ENCODE peak calls at places on chromosomes 13 and 19, in eight cellular contexts. K is breast epithelium, N is HCT116, A is stomach, B is suprapubic skin, W is GM12878, M is upper lobe of left lung, D is GM23338. X is an unnamed sample. For H3K36me3, the result is how much of the 10 kb centered on the place peaks cover.

GRCh38 chr13:73158851-73159250 is 100.0 kb downstream of the KLF5 start:
- DNase-seq in K (no peak), N (no peak), A (no peak), B (no peak), W (no peak), M (no peak), D (no peak), X (no peak)

GRCh38 chr19:44682807-44683206 is 11.5 kb downstream of the CEACAM19 start:
- DNase-seq in K (no peak), N (no peak), A (no peak), B (no peak), W (no peak), M (no peak), D (no peak), X (no peak)

GRCh38 chr13:110045202-110045601 is 258.8 kb upstream of the IRS2 start:
- DNase-seq in K (no peak), N (no peak), A (no peak), B (no peak), W (no peak), M (no peak), D (no peak), X (no peak)

GRCh38 chr19:9507285-9507684 is 8.9 kb upstream of the ZNF560 start:
- DNase-seq in K (no peak), N (no peak), A (no peak), B (no peak), W (no peak), M (no peak), D (no peak), X (no peak)

GRCh38 chr19:35977446-35978222 is 17.4 kb upstream of the SDHAF1 start:
- DNase-seq in K (no peak), N (peak), A (no peak), B (no peak), W (no peak), M (peak), D (peak), X (no peak)

GRCh38 chr13:28239374-28239773 is 101.0 kb downstream of the PAN3 start:
- DNase-seq in K (no peak), N (no peak), A (no peak), B (no peak), W (no peak), M (no peak), D (no peak), X (no peak)

GRCh38 chr13:59374720-59375119 is 789.0 kb downstream of the DIAPH3 start:
- DNase-seq in K (no peak), N (no peak), A (no peak), B (no peak), W (no peak), M (no peak), D (no peak), X (no peak)

GRCh38 chr19:2478324-2478755 is 2.4 kb downstream of the GADD45B start:
- DNase-seq in K (peak), N (no peak), A (peak), B (peak), W (no peak), M (peak), D (peak), X (peak)

GRCh38 chr13:71842003-71842402 is 25.0 kb downstream of the DACH1 start:
- DNase-seq in K (no peak), N (no peak), A (no peak), B (no peak), W (no peak), M (no peak), D (no peak), X (no peak)

GRCh38 chr19:2290441-2291184 is 8.6 kb upstream of the PEAK3 start:
- DNase-seq in K (no peak), N (no peak), A (no peak), B (no peak), W (no peak), M (peak), D (peak), X (peak)

GRCh38 chr13:35485451-35485850 is 9.0 kb upstream of the MAB21L1 start:
- DNase-seq in K (no peak), N (no peak), A (no peak), B (no peak), W (no peak), M (no peak), D (no peak), X (no peak)

GRCh38 chr13:113774177-113775107 is 15.4 kb downstream of the TMEM255B start:
- DNase-seq in K (no peak), N (no peak), A (peak), B (no peak), W (no peak), M (no peak), D (no peak), X (no peak)

GRCh38 chr13:50379584-50379983 is 364.3 kb downstream of the KCNRG start:
- DNase-seq in K (no peak), N (no peak), A (no peak), B (no peak), W (no peak), M (no peak), D (no peak), X (no peak)

GRCh38 chr13:75486654-75487053 is 4.7 kb upstream of the TBC1D4 start:
- DNase-seq in K (no peak), N (no peak), A (no peak), B (no peak), W (no peak), M (no peak), D (no peak), X (no peak)

GRCh38 chr19:2208975-2209374 is 27.2 kb downstream of the PLEKHJ1 start:
- DNase-seq in K (no peak), N (no peak), A (no peak), B (no peak), W (no peak), M (peak), D (no peak), X (no peak)

GRCh38 chr19:48403606-48404005 is 10.1 kb downstream of the GRIN2D start:
- DNase-seq in K (no peak), N (no peak), A (no peak), B (no peak), W (no peak), M (no peak), D (peak), X (peak)

GRCh38 chr19:45881909-45882528 is 3.9 kb downstream of the IRF2BP1 start:
- DNase-seq in K (no peak), N (no peak), A (peak), B (no peak), W (no peak), M (no peak), D (peak), X (no peak)

GRCh38 chr13:25977216-25977615 is 74.6 kb downstream of the SHISA2 start:
- DNase-seq in K (no peak), N (no peak), A (no peak), B (no peak), W (no peak), M (no peak), D (peak), X (no peak)

GRCh38 chr13:70668293-70668692 is 560.0 kb upstream of the KLHL1 start:
- DNase-seq in K (no peak), N (no peak), A (no peak), B (no peak), W (no peak), M (no peak), D (peak), X (no peak)

GRCh38 chr13:49653478-49653877 is 25.2 kb downstream of the ARL11 start:
- DNase-seq in K (no peak), N (no peak), A (no peak), B (no peak), W (no peak), M (no peak), D (no peak), X (no peak)

GRCh38 chr13:20588529-20589110 is 21.7 kb downstream of the IFT88 start:
- DNase-seq in K (no peak), N (no peak), A (no peak), B (no peak), W (no peak), M (no peak), D (no peak), X (no peak)

GRCh38 chr19:45764487-45764886 is 4.6 kb downstream of the SIX5 start:
- DNase-seq in K (no peak), N (no peak), A (no peak), B (no peak), W (no peak), M (no peak), D (peak), X (no peak)

GRCh38 chr13:34391071-34391470 is 551.0 kb upstream of the NBEA start:
- DNase-seq in K (no peak), N (no peak), A (no peak), B (no peak), W (no peak), M (no peak), D (no peak), X (no peak)

GRCh38 chr13:90171649-90172048 is 1175.8 kb upstream of the MIR17HG start:
- DNase-seq in K (no peak), N (no peak), A (no peak), B (no peak), W (no peak), M (no peak), D (no peak), X (no peak)

GRCh38 chr19:10896851-10897526 is 25.6 kb downstream of the CARM1 start:
- DNase-seq in K (no peak), N (no peak), A (no peak), B (no peak), W (no peak), M (no peak), D (no peak), X (no peak)

GRCh38 chr13:31195616-31196015 is 4.2 kb upstream of the B3GLCT start:
- DNase-seq in K (no peak), N (no peak), A (no peak), B (no peak), W (no peak), M (no peak), D (no peak), X (no peak)

GRCh38 chr19:10294368-10294697 is 4.6 kb downstream of the ICAM5 start:
- DNase-seq in K (no peak), N (no peak), A (no peak), B (no peak), W (no peak), M (peak), D (peak), X (no peak)

GRCh38 chr13:100600461-100600860 is 11.9 kb upstream of the GGACT start:
- DNase-seq in K (no peak), N (no peak), A (no peak), B (no peak), W (no peak), M (no peak), D (no peak), X (no peak)

GRCh38 chr19:6489278-6490061 is 7.9 kb upstream of the DENND1C start:
- DNase-seq in K (no peak), N (no peak), A (no peak), B (no peak), W (peak), M (no peak), D (no peak), X (no peak)
- TF ChIP-seq POLR2AphosphoS5 in K (no peak), N (no peak), A (no peak), B (no peak), W (peak), M (no peak), D (no peak), X (no peak)

GRCh38 chr19:307793-308420 is 16.7 kb upstream of the PLPP2 start:
- DNase-seq in K (no peak), N (no peak), A (no peak), B (no peak), W (no peak), M (no peak), D (no peak), X (peak)

GRCh38 chr19:310781-311496 is 19.7 kb upstream of the PLPP2 start:
- DNase-seq in K (no peak), N (no peak), A (peak), B (no peak), W (no peak), M (no peak), D (no peak), X (peak)

GRCh38 chr19:310141-310651 is 19.0 kb upstream of the PLPP2 start:
- DNase-seq in K (no peak), N (no peak), A (peak), B (no peak), W (no peak), M (no peak), D (peak), X (peak)

GRCh38 chr19:308471-309205 is 17.4 kb upstream of the PLPP2 start:
- DNase-seq in K (no peak), N (no peak), A (peak), B (no peak), W (no peak), M (peak), D (no peak), X (peak)

GRCh38 chr19:309206-309565 is 18.0 kb upstream of the PLPP2 start:
- DNase-seq in K (no peak), N (no peak), A (peak), B (no peak), W (no peak), M (no peak), D (no peak), X (peak)
- H3K36me3 ChIP-seq in K (under half), N (under half), A (half or more), B (half or more), W (under half), M (half or more), D (under half), X (half or more)

GRCh38 chr19:867301-867793 is 7.9 kb downstream of the CFD start:
- DNase-seq in K (no peak), N (no peak), A (no peak), B (no peak), W (no peak), M (no peak), D (no peak), X (no peak)
- H3K27ac ChIP-seq in K (no peak), N (peak), A (no peak), B (no peak), W (no peak), M (no peak), D (no peak), X (no peak)

DNA sequence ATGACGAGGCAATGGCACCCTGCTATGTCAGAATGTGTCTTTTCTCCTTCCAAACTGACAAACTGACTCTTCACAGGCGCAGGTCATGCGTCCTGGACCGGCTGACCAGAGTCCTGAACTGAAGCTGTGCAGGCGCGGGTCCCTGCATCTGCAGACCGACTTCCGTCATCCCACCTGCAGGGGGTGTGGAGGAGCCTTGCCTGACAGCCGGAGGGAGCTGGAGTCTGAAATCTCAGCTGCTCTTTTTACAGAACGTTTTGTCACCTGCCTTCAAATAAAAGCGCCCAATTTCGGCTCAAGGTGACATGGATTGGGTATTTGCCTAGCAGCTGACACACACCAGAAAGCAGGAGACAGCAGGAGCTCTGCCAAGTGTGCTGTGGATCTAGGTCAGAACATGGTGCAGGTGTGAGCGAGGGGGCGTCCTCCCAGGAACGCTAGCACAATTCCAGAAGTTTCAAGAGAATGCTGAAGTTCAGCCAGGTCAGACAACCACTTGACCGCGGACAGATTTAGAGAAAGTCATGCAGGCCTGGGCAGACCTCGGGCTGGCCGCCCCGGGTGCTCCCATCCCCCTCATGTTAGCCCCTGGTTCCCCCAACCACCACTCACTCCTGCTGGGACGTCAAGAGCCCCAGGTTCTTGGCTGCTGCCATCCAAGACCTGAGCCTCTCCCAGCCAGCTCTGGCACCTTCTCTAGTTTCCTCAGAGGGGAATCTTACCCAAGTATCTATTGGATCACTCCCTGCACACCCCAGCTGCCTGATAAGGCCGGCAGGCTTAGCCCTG is 32.8 kb downstream of the ELL start:
- DNase-seq in K (no peak), N (no peak), A (peak), B (no peak), W (no peak), M (no peak), D (peak), X (peak)
- TF ChIP-seq POLR2AphosphoS5 in K (no peak), N (no peak), A (no peak), B (no peak), W (no peak), M (no peak), D (no peak), X (no peak)

GRCh38 chr19:47374876-47375693 is 26.0 kb downstream of the DHX34 start:
- DNase-seq in K (no peak), N (no peak), A (no peak), B (no peak), W (no peak), M (peak), D (no peak), X (no peak)

GRCh38 chr19:47377208-47377701 is 28.1 kb downstream of the DHX34 start:
- DNase-seq in K (no peak), N (no peak), A (no peak), B (no peak), W (no peak), M (no peak), D (no peak), X (no peak)

GRCh38 chr19:47376589-47377144 is 27.6 kb downstream of the DHX34 start:
- DNase-seq in K (no peak), N (no peak), A (no peak), B (no peak), W (no peak), M (no peak), D (no peak), X (peak)

GRCh38 chr19:47377801-47378200 is 28.7 kb downstream of the DHX34 start:
- DNase-seq in K (no peak), N (no peak), A (no peak), B (no peak), W (no peak), M (no peak), D (no peak), X (no peak)

DNA sequence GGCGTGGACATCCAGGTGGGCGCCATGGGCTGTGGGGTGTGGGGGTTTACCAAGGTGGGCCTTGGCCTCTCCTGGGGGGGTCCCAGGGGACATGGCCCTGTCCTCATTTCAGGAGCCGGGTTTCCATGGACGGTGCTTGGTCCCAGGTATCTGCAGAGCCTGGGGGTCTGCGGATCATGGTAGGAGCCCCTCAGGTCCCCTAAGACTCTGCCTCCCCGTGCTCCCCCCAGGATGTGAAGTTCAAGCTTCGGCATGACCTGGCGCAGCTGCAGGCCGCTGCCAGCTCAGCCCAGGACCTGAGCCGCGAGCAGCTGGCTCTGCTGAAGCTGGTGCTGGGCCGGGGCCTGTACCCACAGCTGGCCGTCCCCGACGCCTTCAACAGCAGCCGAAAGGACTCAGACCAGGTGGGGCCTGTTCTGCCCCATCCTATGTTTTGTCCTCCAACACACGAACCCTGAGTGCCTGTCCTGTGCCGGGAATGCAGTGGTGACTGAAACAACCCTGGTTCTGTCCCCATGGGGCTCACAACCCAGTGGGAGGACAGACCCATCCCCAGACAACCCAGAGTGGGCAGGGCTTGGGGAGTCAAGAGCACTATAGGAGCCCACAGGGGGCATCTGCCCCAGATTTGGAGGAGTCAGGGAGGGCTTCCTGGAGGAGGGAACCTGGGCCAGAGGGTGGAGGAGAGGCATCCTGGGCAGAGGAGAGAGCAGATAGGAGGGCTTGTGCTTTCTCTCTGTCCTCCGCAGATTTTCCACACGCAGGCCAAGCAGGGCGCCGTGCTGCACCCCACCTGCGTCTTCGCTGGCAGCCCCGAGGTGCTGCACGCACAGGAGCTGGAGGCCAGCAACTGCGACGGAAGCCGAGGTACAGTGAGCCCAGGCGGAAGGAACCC is 26.8 kb downstream of the DHX34 start:
- DNase-seq in K (no peak), N (no peak), A (no peak), B (no peak), W (no peak), M (no peak), D (no peak), X (no peak)
- H3K36me3 ChIP-seq in K (under half), N (under half), A (half or more), B (half or more), W (under half), M (half or more), D (under half), X (half or more)

DNA sequence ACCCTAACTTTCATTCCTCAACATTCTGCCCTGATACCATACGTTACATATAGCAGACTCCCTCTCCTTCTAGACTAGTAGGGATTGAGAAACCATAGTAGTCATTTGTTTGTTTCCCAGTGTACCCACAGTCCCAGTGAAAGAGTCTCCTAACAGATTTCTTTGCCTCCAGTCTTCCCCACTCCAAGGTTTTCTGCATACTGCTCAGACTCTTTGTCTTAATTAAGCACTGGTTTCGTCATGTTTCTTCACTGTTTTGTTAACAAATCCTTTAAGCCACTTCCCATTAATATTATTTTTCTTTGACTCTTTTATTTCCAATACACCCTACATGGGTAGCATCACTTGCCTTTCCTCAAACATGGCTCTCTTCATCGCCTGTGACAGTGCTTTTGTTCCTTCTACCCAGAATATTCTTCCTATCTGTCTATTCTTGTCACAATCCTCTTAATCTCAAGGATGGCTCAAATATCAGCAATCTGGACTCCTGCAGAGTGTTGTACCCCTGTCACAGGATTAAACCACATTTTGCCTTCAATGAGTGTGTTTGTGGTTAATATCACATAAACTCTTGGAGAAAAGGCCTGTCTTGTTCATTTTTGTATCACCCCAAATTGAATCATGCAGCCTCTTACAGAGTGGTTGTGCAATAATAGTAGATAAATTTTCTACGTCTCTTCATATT is 92.7 kb upstream of the KLF12 start:
- DNase-seq in K (no peak), N (no peak), A (no peak), B (no peak), W (no peak), M (no peak), D (no peak), X (no peak)
- H3K27ac ChIP-seq in K (no peak), N (no peak), A (no peak), B (no peak), W (no peak), M (no peak), D (no peak), X (no peak)

GRCh38 chr19:7224205-7224833 is 69.9 kb downstream of the INSR start:
- DNase-seq in K (peak), N (no peak), A (peak), B (no peak), W (no peak), M (peak), D (no peak), X (no peak)
- TF ChIP-seq POLR2AphosphoS5 in K (peak), N (no peak), A (no peak), B (no peak), W (no peak), M (no peak), D (no peak), X (peak)

DNA sequence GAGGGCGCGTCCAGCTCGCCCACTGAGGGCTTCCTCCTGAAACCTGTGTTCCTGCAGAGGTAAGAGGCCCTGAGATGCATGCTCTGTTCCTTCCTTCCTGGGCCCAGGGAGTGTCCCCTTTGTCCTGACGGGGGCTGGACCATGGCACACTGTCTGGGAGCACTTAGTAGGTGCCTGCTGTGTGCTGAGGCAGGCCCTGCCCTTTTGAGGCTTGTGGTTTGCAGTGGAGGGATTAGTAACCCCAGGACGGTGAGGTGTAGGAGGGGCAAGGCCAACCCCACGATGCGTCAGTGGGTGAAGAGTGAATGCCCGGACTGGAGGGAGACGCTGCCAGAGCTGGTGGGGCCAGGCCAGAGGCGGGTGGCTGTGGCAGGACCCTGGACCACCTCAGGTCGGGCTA is 11.2 kb upstream of the F2RL3 start:
- DNase-seq in K (no peak), N (no peak), A (no peak), B (no peak), W (no peak), M (no peak), D (no peak), X (no peak)
- H3K36me3 ChIP-seq in K (under half), N (under half), A (under half), B (half or more), W (under half), M (half or more), D (under half), X (half or more)